ENCODE peak calls at places on chromosomes 6 and 20, in four cellular contexts. M is GM23248, K is neural progenitor cell, I is HCT116. D is an unnamed sample.
A peak's percentile ranks its signal among the peaks of the same experiment; 100 is the strongest.

GRCh38 chr6:11315743-11316437 is 83.4 kb upstream of the NEDD9 start:
- DNase-seq in K (no peak), M (peak; percentile 98), I (peak; percentile 1), D (peak; percentile 93)

GRCh38 chr6:48691420-48691819 is 580.4 kb upstream of the PTCHD4 start:
- DNase-seq in K (no peak), I (no peak), M (no peak), D (no peak)

GRCh38 chr6:102438181-102438580 is 1044.7 kb downstream of the GRIK2 start:
- DNase-seq in I (no peak), M (no peak), K (no peak), D (no peak)

GRCh38 chr6:34601706-34602105 is 45.6 kb upstream of the SPDEF start:
- DNase-seq in I (no peak), M (no peak), K (peak; percentile 35), D (no peak)

GRCh38 chr6:67854098-67854497 is 781.0 kb upstream of the ADGRB3 start:
- DNase-seq in K (no peak), M (no peak), I (no peak), D (peak; percentile 35)

GRCh38 chr20:14991023-14991422 is 653.6 kb upstream of the FLRT3 start:
- DNase-seq in M (peak; percentile 47), K (no peak), I (no peak), D (no peak)

GRCh38 chr20:32158351-32158750 is 48.8 kb downstream of the TM9SF4 start:
- DNase-seq in M (no peak), K (no peak), I (no peak), D (no peak)

GRCh38 chr6:32203435-32204267 is 11.2 kb upstream of the GPSM3 start:
- DNase-seq in K (peak; percentile 55), I (no peak), M (no peak), D (no peak)

GRCh38 chr6:40285535-40285934 is 301.6 kb downstream of the LRFN2 start:
- DNase-seq in M (no peak), K (no peak), I (no peak), D (no peak)

GRCh38 chr6:143485967-143486366 is 25.6 kb downstream of the FUCA2 start:
- DNase-seq in K (no peak), I (no peak), M (peak; percentile 4), D (no peak)

GRCh38 chr6:66145867-66146266 is 438.8 kb upstream of the EYS start:
- DNase-seq in M (no peak), K (no peak), I (no peak), D (no peak)

GRCh38 chr6:31928672-31928939 is 1.1 kb downstream of the C2 start:
- DNase-seq in K (no peak), I (no peak), M (no peak), D (no peak)

GRCh38 chr6:13012977-13013680 is 296.6 kb downstream of the PHACTR1 start:
- DNase-seq in I (no peak), M (peak; percentile 12), K (peak; percentile 63), D (no peak)
- H3K4me3 ChIP-seq in I (no peak overlapping the region), M (peak overlapping the region; percentile 68), K (peak overlapping the region; percentile 59), D (no peak overlapping the region)

GRCh38 chr6:152391179-152391880 is 245.8 kb downstream of the SYNE1 start:
- DNase-seq in M (no peak), I (no peak), K (no peak), D (no peak)

GRCh38 chr6:152380993-152381898 is 255.9 kb downstream of the SYNE1 start:
- DNase-seq in K (peak; percentile 54), M (peak; percentile 98), I (peak; percentile 73), D (peak; percentile 77)

GRCh38 chr6:152386131-152386530 is 251.0 kb downstream of the SYNE1 start:
- DNase-seq in M (peak; percentile 36), I (no peak), K (no peak), D (no peak)

GRCh38 chr6:152387091-152387490 is 250.1 kb downstream of the SYNE1 start:
- DNase-seq in K (no peak), I (no peak), M (no peak), D (no peak)
- H2AFZ ChIP-seq in K (no peak overlapping the region), I (no peak overlapping the region), M (no peak overlapping the region), D (no peak overlapping the region)

GRCh38 chr6:121896771-121897170 is 461.3 kb downstream of the GJA1 start:
- DNase-seq in M (peak; percentile 18), K (no peak), I (no peak), D (no peak)
- TF ChIP-seq EZH2phosphoT487 in M (no peak), K (no peak), I (no peak), D (no peak)

GRCh38 chr6:2665169-2666070 is 85.3 kb downstream of the MYLK4 start:
- DNase-seq in K (no peak), I (no peak), M (no peak), D (no peak)
- H3K4me3 ChIP-seq in K (no peak overlapping the region), I (no peak overlapping the region), M (no peak overlapping the region), D (no peak overlapping the region)

DNA sequence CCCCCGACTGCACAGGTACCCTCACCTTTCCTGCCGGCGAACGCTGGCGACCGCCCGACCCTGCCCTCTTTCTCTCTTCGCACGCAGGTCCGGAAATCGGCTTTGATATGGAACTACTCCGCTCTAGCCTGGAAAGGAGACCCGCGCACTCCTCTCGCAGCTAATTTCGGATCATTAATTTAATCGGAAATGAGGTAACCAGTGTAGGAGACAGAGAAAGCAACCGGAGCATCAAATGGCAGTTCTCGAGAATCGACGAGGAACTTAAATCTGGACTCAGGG is 946 bp upstream of the ATXN1 start:
- DNase-seq in M (peak; percentile 70), I (no peak), K (no peak), D (no peak)
- H2AFZ ChIP-seq in M (peak overlapping the region; percentile 68), I (peak overlapping the region; percentile 67), K (peak overlapping the region; percentile 74), D (peak overlapping the region; percentile 56)

DNA sequence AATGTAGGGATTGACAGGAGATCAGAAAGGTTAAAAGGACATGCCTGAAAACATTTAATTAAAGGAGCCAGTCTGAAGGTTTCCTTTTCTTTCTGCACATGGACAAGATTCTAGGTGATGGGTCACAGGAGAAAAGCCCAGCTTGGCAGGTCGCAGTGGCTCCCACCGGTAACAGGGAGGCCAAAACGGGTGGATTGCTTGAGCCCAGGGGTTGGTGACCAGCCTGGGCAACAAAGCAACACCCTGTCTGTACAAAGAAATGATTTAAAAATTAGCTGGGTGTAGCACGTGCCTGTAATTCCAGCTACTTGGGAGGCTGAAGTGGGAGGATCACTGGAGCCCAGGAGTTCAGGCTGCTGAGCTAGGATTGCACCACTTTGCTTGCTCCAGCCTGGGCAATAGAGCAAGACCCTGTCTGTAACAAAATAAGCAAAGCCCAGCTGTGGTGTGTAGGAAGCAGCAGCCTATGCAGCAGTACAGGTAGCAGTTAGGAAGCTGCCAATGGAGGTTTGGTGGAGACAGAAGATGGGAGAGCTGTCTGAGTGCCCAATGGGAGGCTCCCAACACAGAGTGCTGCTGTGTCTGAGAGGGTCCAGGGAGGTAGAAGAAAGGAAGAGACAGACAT is 7.3 kb upstream of the AP5S1 start:
- DNase-seq in M (no peak), K (no peak), I (no peak), D (no peak)
- TF ChIP-seq EZH2phosphoT487 in M (no peak), K (no peak), I (no peak), D (no peak)

GRCh38 chr6:2846873-2847224 is 5.2 kb upstream of the SERPINB1 start:
- DNase-seq in M (no peak), I (no peak), K (no peak), D (no peak)
- H3K4me3 ChIP-seq in M (peak overlapping the region; percentile 52), I (peak overlapping the region; percentile 47), K (no peak overlapping the region), D (peak overlapping the region; percentile 61)

GRCh38 chr6:169288591-169288990 is 34.9 kb upstream of the THBS2 start:
- DNase-seq in K (no peak), M (peak; percentile 93), I (no peak), D (peak; percentile 5)

GRCh38 chr6:169291639-169292339 is 38.1 kb upstream of the THBS2 start:
- DNase-seq in M (peak; percentile 36), I (no peak), K (no peak), D (no peak)

GRCh38 chr6:169289257-169289656 is 35.6 kb upstream of the THBS2 start:
- DNase-seq in K (no peak), M (no peak), I (no peak), D (no peak)

GRCh38 chr6:169291148-169291547 is 37.5 kb upstream of the THBS2 start:
- DNase-seq in M (no peak), K (no peak), I (no peak), D (no peak)

GRCh38 chr6:169289671-169290408 is 36.2 kb upstream of the THBS2 start:
- DNase-seq in I (no peak), K (no peak), M (peak; percentile 26), D (peak; percentile 5)
- H2AFZ ChIP-seq in I (no peak overlapping the region), K (no peak overlapping the region), M (no peak overlapping the region), D (no peak overlapping the region)

GRCh38 chr6:136401749-136402148 is 112.1 kb upstream of the BCLAF1 start:
- DNase-seq in K (no peak), M (peak; percentile 64), I (peak; percentile 7), D (peak; percentile 15)
- TF ChIP-seq EZH2phosphoT487 in K (no peak), M (no peak), I (no peak), D (no peak)

DNA sequence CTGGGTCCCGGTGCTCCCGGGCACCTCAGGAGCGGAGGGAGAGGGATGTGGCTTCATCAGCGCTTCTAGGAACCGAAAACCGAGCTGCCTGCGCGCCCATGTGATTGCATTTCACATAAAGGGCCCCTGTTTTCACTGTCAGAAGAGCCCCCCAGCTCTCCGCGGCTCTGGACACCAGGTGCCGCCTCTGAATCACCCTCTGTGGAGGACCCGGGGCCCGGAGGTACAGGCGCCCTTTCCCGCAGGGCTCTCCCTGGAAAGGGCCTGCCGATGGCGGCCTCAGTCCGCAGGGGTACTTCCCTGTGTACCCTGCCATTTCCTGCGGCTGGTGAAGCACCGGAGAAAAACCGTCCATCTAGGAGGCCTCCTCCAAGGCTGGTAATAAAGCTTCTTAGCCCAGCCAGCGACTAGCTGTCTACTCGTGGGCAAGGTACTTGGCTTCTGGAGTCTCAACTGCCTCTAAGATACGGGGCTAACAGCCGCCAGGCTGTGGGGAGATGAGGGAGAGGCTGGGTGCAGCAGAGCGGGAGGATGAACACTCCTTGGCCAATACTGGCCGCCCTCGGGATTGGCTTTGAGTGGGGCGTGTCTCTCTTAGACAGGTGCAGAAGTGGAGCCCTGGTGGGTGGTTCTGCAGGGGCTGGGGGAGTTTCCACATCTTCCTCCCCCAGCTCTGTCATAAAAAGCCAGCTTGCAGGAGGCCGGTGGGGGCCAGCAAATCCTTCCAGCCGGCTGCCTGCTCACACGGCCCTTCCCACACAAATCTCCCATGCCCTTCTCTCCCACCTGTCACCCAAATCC is 1.6 kb downstream of the PPP1R16B start:
- DNase-seq in K (peak; percentile 50), M (no peak), I (no peak), D (no peak)
- H3K4me3 ChIP-seq in K (peak overlapping the region; percentile 83), M (no peak overlapping the region), I (no peak overlapping the region), D (no peak overlapping the region)

D was measured in PC-3.